ENCODE peak calls at places on chromosomes 6 and 20, in five cellular contexts. U is NCI-H2081, I is NCI-H1105 treated with DMSO at 0.1 percent for 48 hours, A is endodermal cell, K is erythroblast. H is an unnamed sample.
A peak's percentile ranks its signal among the peaks of the same experiment; 100 is the strongest.

GRCh38 chr6:12479885-12480284 is 189.7 kb downstream of the EDN1 start:
- DNase-seq in K (no peak), I (no peak), A (no peak), U (no peak), H (no peak)

GRCh38 chr6:16731503-16732018 is 29.7 kb downstream of the ATXN1 start:
- DNase-seq in U (no peak), A (no peak), K (no peak), I (peak; percentile 16), H (no peak)

GRCh38 chr20:62487564-62488086 is 11.8 kb upstream of the GATA5 start:
- DNase-seq in K (peak; percentile 87), A (peak; percentile 70), I (no peak), U (no peak), H (no peak)

GRCh38 chr6:34237316-34237721 is 646 bp downstream of the HMGA1 start:
- DNase-seq in A (no peak), K (peak; percentile 80), I (peak; percentile 16), U (peak; percentile 41), H (no peak)

GRCh38 chr20:50447817-50448216 is 62.4 kb upstream of the PTPN1 start:
- DNase-seq in K (no peak), U (no peak), A (no peak), I (no peak), H (no peak)

GRCh38 chr6:158608221-158608620 is 36.3 kb downstream of the DYNLT1 start:
- DNase-seq in A (no peak), U (no peak), I (no peak), K (no peak), H (no peak)

GRCh38 chr6:154815938-154816820 is 83.0 kb downstream of the SCAF8 start:
- DNase-seq in A (no peak), I (no peak), K (no peak), U (no peak), H (no peak)

GRCh38 chr6:33410711-33411631 is at the start of gene PHF1:
- DNase-seq in U (peak; percentile 67), K (peak; percentile 93), A (no peak), I (no peak), H (peak; percentile 76)

GRCh38 chr6:72755752-72756151 is 133.9 kb downstream of the KCNQ5 start:
- DNase-seq in U (no peak), K (no peak), I (no peak), A (peak; percentile 61), H (no peak)

GRCh38 chr6:32151131-32151884 is 431 bp downstream of the PRRT1 start:
- DNase-seq in A (no peak), U (no peak), I (no peak), K (no peak), H (no peak)

GRCh38 chr20:57653910-57654309 is 33.7 kb upstream of the ZBP1 start:
- DNase-seq in K (no peak), U (no peak), I (no peak), A (no peak), H (no peak)

GRCh38 chr6:79733388-79733787 is 102.3 kb downstream of the SH3BGRL2 start:
- DNase-seq in K (no peak), I (no peak), A (no peak), U (no peak), H (no peak)

GRCh38 chr6:27502508-27503435 is 29.9 kb upstream of the ZNF184 start:
- DNase-seq in K (peak; percentile 89), I (peak; percentile 88), A (peak; percentile 85), U (peak; percentile 85), H (peak; percentile 92)

GRCh38 chr6:12064125-12064524 is 52.0 kb downstream of the HIVEP1 start:
- DNase-seq in A (no peak), U (no peak), I (no peak), K (no peak), H (no peak)

GRCh38 chr6:40343318-40343886 is 243.8 kb downstream of the LRFN2 start:
- DNase-seq in U (no peak), A (no peak), K (no peak), I (no peak), H (no peak)

GRCh38 chr20:2509794-2510193 is 1.1 kb upstream of the ZNF343 start:
- DNase-seq in U (no peak), A (no peak), I (no peak), K (peak; percentile 45), H (peak; percentile 43)

GRCh38 chr6:151501511-151502136 is 7.8 kb downstream of the CCDC170 start:
- DNase-seq in U (no peak), I (no peak), A (no peak), K (no peak), H (no peak)

GRCh38 chr6:138377042-138377441 is 663 bp upstream of the SMIM28 start:
- DNase-seq in K (no peak), U (no peak), I (no peak), A (no peak), H (no peak)

GRCh38 chr6:82955841-82956240 is 109.8 kb downstream of the UBE3D start:
- DNase-seq in A (no peak), K (no peak), U (no peak), I (no peak), H (no peak)

GRCh38 chr20:35942243-35942642 is 12.1 kb downstream of the SCAND1 start:
- DNase-seq in U (no peak), A (no peak), K (no peak), I (no peak), H (no peak)

GRCh38 chr20:286508-286907 is 4.0 kb downstream of the C20orf96 start:
- DNase-seq in I (no peak), U (no peak), K (no peak), A (no peak), H (no peak)

GRCh38 chr6:150016324-150017185 is 8.8 kb downstream of the RAET1L start:
- DNase-seq in A (peak; percentile 71), U (peak; percentile 60), I (peak; percentile 86), K (peak; percentile 75), H (peak; percentile 37)

GRCh38 chr20:48648482-48649051 is 179.2 kb downstream of the PREX1 start:
- DNase-seq in K (no peak), U (no peak), A (no peak), I (peak; percentile 13), H (no peak)

GRCh38 chr6:53168516-53169257 is 20.0 kb upstream of the GCM1 start:
- DNase-seq in K (no peak), U (no peak), A (no peak), I (no peak), H (no peak)

GRCh38 chr6:41976794-41977484 is 35.3 kb upstream of the CCND3 start:
- DNase-seq in K (no peak), I (no peak), A (no peak), U (no peak), H (peak; percentile 10)

GRCh38 chr20:278607-279571 is 11.7 kb downstream of the C20orf96 start:
- DNase-seq in I (no peak), A (peak; percentile 85), K (no peak), U (no peak), H (peak; percentile 51)